ENCODE peak calls at places on chromosomes 13 and 19, in seven cellular contexts. P, K, M, X, V, Q and W are unnamed samples.
A peak's percentile ranks its signal among the peaks of the same experiment; 100 is the strongest.

GRCh38 chr19:30722801-30723200 is 350.6 kb downstream of the ZNF536 start:
- DNase-seq in Q (no peak), M (no peak), X (no peak), P (no peak), K (no peak), V (no peak), W (no peak)

GRCh38 chr19:40609561-40610395 is 8.6 kb downstream of the LTBP4 start:
- DNase-seq in M (no peak), X (peak; percentile 70), V (peak; percentile 94), Q (peak; percentile 93), P (peak; percentile 98), K (peak; percentile 97), W (peak; percentile 91)

GRCh38 chr13:27022571-27023311 is 148.9 kb downstream of the USP12 start:
- DNase-seq in M (peak; percentile 34), X (no peak), V (no peak), K (no peak), Q (no peak), P (peak; percentile 49), W (no peak)

GRCh38 chr13:29465741-29466293 is 129.7 kb downstream of the SLC7A1 start:
- DNase-seq in M (no peak), X (no peak), K (peak; percentile 38), V (no peak), Q (no peak), P (no peak), W (no peak)

GRCh38 chr19:3687774-3688706 is 12.2 kb downstream of the PIP5K1C start:
- DNase-seq in P (peak; percentile 90), Q (peak; percentile 49), V (peak; percentile 77), K (no peak), X (no peak), M (no peak), W (peak; percentile 91)

GRCh38 chr13:111484129-111484925 is 163.9 kb downstream of the TEX29 start:
- DNase-seq in V (no peak), X (no peak), M (peak; percentile 76), Q (peak; percentile 23), P (no peak), K (no peak), W (no peak)

GRCh38 chr19:50663280-50663790 is 14.1 kb downstream of the C19orf81 start:
- DNase-seq in M (no peak), P (no peak), V (no peak), X (no peak), K (no peak), Q (no peak), W (no peak)

GRCh38 chr19:46902402-46902766 is 41.6 kb downstream of the ARHGAP35 start:
- DNase-seq in P (peak; percentile 36), V (no peak), M (no peak), X (no peak), K (no peak), Q (no peak), W (no peak)

GRCh38 chr19:48363500-48363809 is 285 bp downstream of the TMEM143 start:
- DNase-seq in V (no peak), K (no peak), P (no peak), X (no peak), Q (peak; percentile 81), M (no peak), W (no peak)

GRCh38 chr19:45526143-45526542 is 18.9 kb downstream of the VASP start:
- DNase-seq in M (peak; percentile 20), P (peak; percentile 94), V (no peak), X (no peak), Q (no peak), K (peak; percentile 83), W (no peak)

GRCh38 chr19:40659566-40659965 is 30.9 kb downstream of the NUMBL start:
- DNase-seq in V (no peak), M (no peak), K (no peak), P (no peak), Q (no peak), X (no peak), W (no peak)

GRCh38 chr19:14410054-14410774 is 8.9 kb downstream of the DDX39A start:
- DNase-seq in M (no peak), Q (no peak), K (no peak), V (peak; percentile 55), X (peak; percentile 31), P (no peak), W (no peak)

GRCh38 chr13:102642475-102642874 is 45.7 kb downstream of the TPP2 start:
- DNase-seq in X (no peak), P (no peak), M (peak; percentile 65), V (no peak), K (no peak), Q (peak; percentile 87), W (no peak)

GRCh38 chr13:24506698-24507335 is 5.8 kb downstream of the PARP4 start:
- DNase-seq in K (no peak), X (no peak), M (no peak), P (no peak), V (no peak), Q (no peak), W (no peak)

GRCh38 chr13:44312898-44313551 is 60.6 kb upstream of the SERP2 start:
- DNase-seq in V (no peak), K (peak; percentile 72), M (no peak), X (no peak), Q (no peak), P (no peak), W (no peak)

GRCh38 chr13:58313219-58313618 is 681.7 kb downstream of the PCDH17 start:
- DNase-seq in M (no peak), Q (no peak), X (no peak), V (no peak), P (no peak), K (no peak), W (no peak)

GRCh38 chr13:100787899-100788298 is 113.3 kb upstream of the TMTC4 start:
- DNase-seq in V (no peak), X (no peak), P (peak; percentile 10), M (no peak), K (no peak), Q (no peak), W (no peak)

GRCh38 chr19:44643605-44644390 is at the start of gene PVR:
- DNase-seq in V (peak; percentile 42), X (no peak), K (peak; percentile 94), Q (peak; percentile 88), M (peak; percentile 31), P (peak; percentile 88), W (peak; percentile 61)

GRCh38 chr13:114248011-114248410 is 13.3 kb downstream of the CDC16 start:
- DNase-seq in K (peak; percentile 41), P (no peak), V (no peak), X (no peak), M (no peak), Q (no peak), W (no peak)

GRCh38 chr19:51607077-51607476 is 23.1 kb downstream of the SIGLEC5 start:
- DNase-seq in V (peak; percentile 98), P (no peak), X (no peak), Q (no peak), K (no peak), M (no peak), W (peak; percentile 65)

GRCh38 chr19:45876161-45876410 is 9.9 kb downstream of the IRF2BP1 start:
- DNase-seq in P (no peak), V (peak; percentile 40), Q (no peak), M (no peak), X (no peak), K (no peak), W (no peak)

GRCh38 chr19:33998739-33999345 is 173.5 kb upstream of the LSM14A start:
- DNase-seq in Q (no peak), X (no peak), V (no peak), K (peak; percentile 35), M (no peak), P (no peak), W (no peak)

GRCh38 chr13:30334663-30335386 is 27.5 kb upstream of the KATNAL1 start:
- DNase-seq in M (peak; percentile 44), V (peak; percentile 69), K (no peak), Q (peak; percentile 92), P (peak; percentile 73), X (no peak), W (no peak)

GRCh38 chr19:3638208-3639193 is 11.9 kb upstream of the CACTIN start:
- DNase-seq in X (no peak), M (no peak), K (no peak), P (no peak), Q (no peak), V (no peak), W (no peak)

GRCh38 chr19:6374179-6374709 is 1.5 kb downstream of the PSPN start:
- DNase-seq in M (no peak), Q (peak; percentile 59), V (no peak), X (no peak), K (no peak), P (no peak), W (no peak)

GRCh38 chr13:25692156-25692555 is 320.4 kb downstream of the ATP8A2 start:
- DNase-seq in X (no peak), K (no peak), Q (no peak), M (no peak), P (peak; percentile 54), V (no peak), W (no peak)

GRCh38 chr19:38893341-38893771 is 6.1 kb downstream of the SIRT2 start:
- DNase-seq in V (no peak), P (peak; percentile 35), Q (no peak), M (no peak), X (no peak), K (no peak), W (no peak)

GRCh38 chr19:3785938-3786824 is at the start of gene MATK:
- DNase-seq in X (no peak), P (peak; percentile 69), K (no peak), Q (no peak), V (no peak), M (no peak), W (no peak)

GRCh38 chr19:49543032-49543431 is 15.2 kb downstream of the RCN3 start:
- DNase-seq in K (no peak), V (no peak), M (no peak), Q (no peak), P (no peak), X (no peak), W (no peak)

GRCh38 chr13:31945202-31945978 is 86.2 kb upstream of the FRY start:
- DNase-seq in X (no peak), M (peak; percentile 6), V (no peak), P (peak; percentile 74), Q (peak; percentile 55), K (peak; percentile 84), W (no peak)

GRCh38 chr13:67343777-67344176 is 113.6 kb upstream of the PCDH9 start:
- DNase-seq in X (no peak), Q (no peak), V (no peak), K (no peak), P (no peak), M (no peak), W (no peak)